ENCODE peak calls at places on chromosome 9, in six cellular contexts. N is fibroblast of lung, J is lung, Z is heart right ventricle, O is Peyer's patch, B is kidney. K is an unnamed sample. For H3K36me3, the result is how much of the 10 kb centered on the place peaks cover.

GRCh38 chr9:88605500-88606172 is 70.7 kb downstream of the NXNL2 start:
- DNase-seq in O (no peak), B (no peak), N (peak), Z (peak), J (no peak), K (no peak)

GRCh38 chr9:92501671-92502393 is 19.5 kb upstream of the ASPN start:
- DNase-seq in Z (no peak), B (no peak), J (no peak), N (peak), O (peak), K (peak)

GRCh38 chr9:76394896-76395244 is 644 bp upstream of the RFK start:
- DNase-seq in B (peak), Z (peak), O (peak), J (peak), N (no peak), K (peak)

GRCh38 chr9:109286981-109287380 is 33.9 kb downstream of the EPB41L4B start:
- DNase-seq in O (peak), Z (no peak), N (no peak), B (no peak), J (no peak), K (no peak)

GRCh38 chr9:2623046-2623865 is 1.7 kb downstream of the VLDLR start:
- DNase-seq in N (peak), J (peak), B (peak), Z (peak), O (peak), K (peak)

GRCh38 chr9:84815554-84815953 is 146.0 kb downstream of the NTRK2 start:
- DNase-seq in N (no peak), Z (no peak), J (no peak), B (no peak), O (no peak), K (no peak)

GRCh38 chr9:128061305-128061704 is 5.8 kb downstream of the NAIF1 start:
- DNase-seq in N (no peak), Z (no peak), J (no peak), O (no peak), B (peak), K (no peak)

GRCh38 chr9:7637073-7637472 is 162.5 kb downstream of the DMAC1 start:
- DNase-seq in Z (no peak), B (no peak), O (no peak), J (no peak), N (no peak), K (no peak)

GRCh38 chr9:128091144-128091543 is 23.1 kb downstream of the SLC25A25 start:
- DNase-seq in Z (peak), O (no peak), N (peak), B (peak), J (no peak), K (no peak)

GRCh38 chr9:98627291-98627690 is 81.4 kb downstream of the GABBR2 start:
- DNase-seq in B (no peak), J (no peak), Z (no peak), O (no peak), N (peak), K (no peak)

GRCh38 chr9:35909687-35910612 is 660 bp downstream of the SPAAR start:
- DNase-seq in O (no peak), J (peak), B (no peak), Z (no peak), N (no peak), K (no peak)

GRCh38 chr9:83060557-83060956 is 2.4 kb downstream of the RASEF start:
- DNase-seq in N (no peak), B (no peak), O (no peak), Z (no peak), J (peak), K (no peak)

GRCh38 chr9:123883634-123884033 is 46.3 kb downstream of the DENND1A start:
- DNase-seq in B (no peak), O (no peak), N (peak), Z (no peak), J (no peak), K (no peak)

GRCh38 chr9:91151014-91151740 is 210.5 kb downstream of the AUH start:
- DNase-seq in Z (no peak), B (no peak), J (no peak), N (peak), O (peak), K (no peak)

GRCh38 chr9:70566066-70566465 is 151.6 kb upstream of the KLF9 start:
- DNase-seq in O (no peak), Z (no peak), J (no peak), N (no peak), B (no peak), K (no peak)

GRCh38 chr9:96441798-96442445 is 8.0 kb upstream of the HABP4 start:
- DNase-seq in B (no peak), N (peak), O (peak), J (no peak), Z (no peak), K (peak)

GRCh38 chr9:1726993-1727759 is 288.0 kb upstream of the SMARCA2 start:
- DNase-seq in N (no peak), B (no peak), O (no peak), J (no peak), Z (no peak), K (no peak)

GRCh38 chr9:38434833-38435232 is 10.6 kb upstream of the IGFBPL1 start:
- DNase-seq in J (no peak), B (no peak), N (no peak), Z (no peak), O (no peak), K (peak)

GRCh38 chr9:132319421-132320110 is 35.2 kb downstream of the SETX start:
- DNase-seq in N (no peak), Z (no peak), B (no peak), O (no peak), J (no peak), K (no peak)

GRCh38 chr9:127130661-127131538 is 8.5 kb upstream of the ANGPTL2 start:
- DNase-seq in J (peak), Z (peak), O (peak), B (no peak), N (peak), K (no peak)

GRCh38 chr9:22154064-22154463 is 145.0 kb upstream of the CDKN2B start:
- DNase-seq in J (no peak), N (no peak), B (peak), O (no peak), Z (no peak), K (no peak)

GRCh38 chr9:91515074-91515687 is 91.5 kb upstream of the NFIL3 start:
- DNase-seq in B (no peak), O (peak), N (peak), Z (peak), J (no peak), K (no peak)

GRCh38 chr9:115103746-115104477 is 14.0 kb downstream of the TNC start:
- DNase-seq in J (no peak), B (no peak), N (no peak), O (no peak), Z (no peak), K (no peak)

GRCh38 chr9:90880066-90880465 is 78.4 kb downstream of the SYK start:
- DNase-seq in N (no peak), B (no peak), Z (no peak), O (no peak), J (no peak), K (no peak)

GRCh38 chr9:82168585-82168984 is 180.0 kb downstream of the SPATA31D1 start:
- DNase-seq in N (peak), Z (no peak), J (no peak), B (no peak), O (no peak), K (no peak)

GRCh38 chr9:109064963-109065701 is 51.8 kb upstream of the CTNNAL1 start:
- DNase-seq in N (no peak), B (no peak), J (no peak), Z (no peak), O (no peak), K (no peak)

DNA sequence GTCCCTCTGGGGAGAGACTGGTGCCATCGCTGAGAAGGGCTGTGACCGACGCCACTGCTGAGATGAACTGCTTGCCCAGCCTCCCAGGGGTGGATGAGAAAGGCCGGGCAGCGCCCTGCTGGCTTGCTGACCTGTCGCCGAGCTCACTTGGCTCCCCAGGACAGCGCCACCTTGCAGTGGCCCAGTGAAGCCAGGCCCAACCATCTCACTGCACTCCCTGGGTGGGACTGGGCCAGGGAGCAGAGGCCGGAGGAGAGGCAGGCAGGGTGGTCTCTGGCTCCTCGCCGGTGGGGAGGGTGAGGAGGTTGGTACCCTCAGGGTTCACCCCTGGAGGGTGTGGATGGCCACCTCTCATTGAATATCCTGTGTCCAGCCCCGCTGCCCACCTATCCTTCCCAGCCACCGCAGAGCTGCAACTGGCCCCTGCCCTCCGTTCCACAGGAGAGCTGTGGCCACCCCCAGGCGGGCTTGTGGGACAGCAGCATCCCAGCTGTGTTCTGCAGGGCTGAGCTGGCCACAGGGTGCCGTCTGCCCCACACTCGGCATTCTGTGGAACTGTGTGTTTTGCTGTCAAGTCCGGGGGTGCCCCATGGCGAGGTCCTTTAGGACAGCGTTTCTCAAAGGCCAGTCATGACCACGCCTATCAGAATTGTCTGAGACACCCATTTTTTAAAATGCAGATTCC is 41.0 kb upstream of the FCN2 start:
- DNase-seq in N (no peak), O (no peak), J (no peak), B (peak), Z (no peak), K (no peak)
- TF ChIP-seq CTCF in N (no peak), O (no peak), J (no peak), B (no peak), Z (no peak), K (no peak)

GRCh38 chr9:130862747-130863146 is 27.7 kb downstream of the ABL1 start:
- DNase-seq in N (no peak), J (no peak), O (no peak), Z (no peak), B (peak), K (no peak)

GRCh38 chr9:130860458-130861316 is 25.6 kb downstream of the ABL1 start:
- DNase-seq in O (peak), J (peak), B (peak), Z (peak), N (peak), K (peak)

GRCh38 chr9:130861372-130862180 is 26.5 kb downstream of the ABL1 start:
- DNase-seq in J (no peak), Z (no peak), B (no peak), O (no peak), N (no peak), K (no peak)

GRCh38 chr9:130864541-130864940 is 29.5 kb downstream of the ABL1 start:
- DNase-seq in O (no peak), Z (no peak), J (no peak), N (no peak), B (peak), K (no peak)

GRCh38 chr9:130862217-130862616 is 27.2 kb downstream of the ABL1 start:
- DNase-seq in N (no peak), Z (no peak), B (no peak), O (no peak), J (no peak), K (no peak)
- H3K36me3 ChIP-seq in N (under half), Z (half or more), B (under half), O (under half), J (under half), K (under half)

GRCh38 chr9:27331393-27331792 is 34.4 kb upstream of the EQTN start:
- DNase-seq in Z (no peak), O (no peak), B (no peak), N (no peak), J (no peak), K (no peak)
- TF ChIP-seq CTCF in Z (no peak), O (no peak), B (no peak), N (no peak), J (no peak), K (no peak)

GRCh38 chr9:122274055-122274454 is 9.4 kb downstream of the MRRF start:
- DNase-seq in N (no peak), J (no peak), O (no peak), Z (no peak), B (no peak), K (no peak)
- H3K36me3 ChIP-seq in N (under half), J (under half), O (under half), Z (under half), B (under half), K (under half)

GRCh38 chr9:5708414-5708813 is 79.5 kb downstream of the RIC1 start:
- DNase-seq in J (no peak), Z (no peak), B (no peak), O (no peak), N (no peak), K (no peak)

GRCh38 chr9:5718296-5719032 is 89.6 kb downstream of the RIC1 start:
- DNase-seq in B (no peak), N (no peak), Z (no peak), O (no peak), J (no peak), K (no peak)

GRCh38 chr9:5714501-5715401 is 85.8 kb downstream of the RIC1 start:
- DNase-seq in Z (no peak), O (no peak), B (no peak), J (no peak), N (peak), K (no peak)

GRCh38 chr9:5715548-5716127 is 86.7 kb downstream of the RIC1 start:
- DNase-seq in B (no peak), J (no peak), Z (no peak), O (no peak), N (no peak), K (no peak)

DNA sequence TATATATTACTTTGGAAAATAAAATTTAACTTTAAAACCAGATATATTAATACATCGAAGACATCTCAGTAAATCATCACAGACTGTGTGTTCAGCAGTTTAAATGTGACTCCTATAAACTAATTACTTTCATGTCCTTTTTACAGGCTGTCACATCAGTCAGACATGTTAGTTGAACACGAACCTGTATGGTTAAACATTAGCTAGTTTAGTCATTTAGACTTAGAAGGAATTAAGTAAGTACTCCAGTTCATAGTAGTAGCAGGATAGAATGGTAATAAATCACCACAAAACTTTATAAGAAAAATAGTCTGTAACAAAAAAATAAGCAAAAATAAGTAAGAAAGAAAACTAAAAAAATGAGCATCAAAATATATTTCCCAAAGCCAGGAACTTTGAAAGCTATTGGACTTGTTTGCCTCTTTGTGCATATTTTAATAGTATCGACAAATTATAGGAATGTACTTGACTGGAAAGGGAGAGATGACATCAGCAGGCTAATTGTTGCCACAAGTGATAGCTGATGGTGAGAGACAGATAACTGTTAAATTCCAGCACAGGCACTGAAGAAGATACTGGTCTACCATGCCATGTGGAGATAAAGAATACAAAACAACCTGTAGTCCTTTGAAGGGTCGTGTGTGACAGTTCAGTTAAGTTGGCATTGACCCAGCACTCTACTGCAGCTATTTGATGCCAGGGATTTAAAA is 83.9 kb downstream of the RIC1 start:
- DNase-seq in B (no peak), J (no peak), Z (no peak), O (no peak), N (no peak), K (no peak)
- TF ChIP-seq CTCF in B (no peak), J (no peak), Z (no peak), O (no peak), N (no peak), K (no peak)

GRCh38 chr9:135315572-135315971 is 164.0 kb upstream of the PPP1R26 start:
- DNase-seq in O (no peak), N (no peak), J (no peak), B (no peak), Z (no peak), K (no peak)
- H3K36me3 ChIP-seq in O (under half), N (under half), J (under half), B (under half), Z (under half), K (under half)

DNA sequence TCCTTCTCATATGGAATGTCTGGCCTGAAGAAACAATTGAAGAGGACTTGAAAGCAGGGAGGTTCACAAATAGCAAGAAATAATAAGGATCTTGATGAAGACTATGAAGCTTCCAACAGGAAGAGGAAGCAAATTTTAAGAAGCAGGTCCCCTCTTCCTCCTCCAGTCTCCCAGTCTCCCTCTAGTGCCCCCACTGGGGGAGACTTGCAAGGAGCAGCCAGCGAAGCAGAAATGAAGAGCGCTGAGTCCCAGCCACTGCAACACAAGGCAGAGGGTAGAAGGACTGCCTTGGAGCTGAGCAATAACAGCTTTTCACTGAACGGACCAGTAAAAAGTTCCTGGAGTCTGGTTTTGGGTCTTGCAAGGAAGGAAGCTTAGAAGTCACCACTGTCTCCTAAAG is 32.6 kb upstream of the ACO1 start:
- DNase-seq in B (no peak), O (no peak), Z (no peak), J (no peak), N (no peak), K (no peak)
- TF ChIP-seq CTCF in B (no peak), O (no peak), Z (no peak), J (no peak), N (no peak), K (no peak)

GRCh38 chr9:137103206-137103999 is 11.1 kb downstream of the DPP7 start:
- DNase-seq in Z (no peak), N (no peak), J (no peak), O (no peak), B (no peak), K (no peak)

GRCh38 chr9:137107982-137108381 is 6.6 kb downstream of the DPP7 start:
- DNase-seq in N (no peak), Z (no peak), B (no peak), J (no peak), O (no peak), K (no peak)

GRCh38 chr9:137106662-137107292 is 7.8 kb downstream of the DPP7 start:
- DNase-seq in O (no peak), B (no peak), N (no peak), Z (no peak), J (no peak), K (no peak)

GRCh38 chr9:137107312-137107921 is 7.1 kb downstream of the DPP7 start:
- DNase-seq in N (no peak), B (no peak), Z (no peak), O (no peak), J (no peak), K (no peak)

DNA sequence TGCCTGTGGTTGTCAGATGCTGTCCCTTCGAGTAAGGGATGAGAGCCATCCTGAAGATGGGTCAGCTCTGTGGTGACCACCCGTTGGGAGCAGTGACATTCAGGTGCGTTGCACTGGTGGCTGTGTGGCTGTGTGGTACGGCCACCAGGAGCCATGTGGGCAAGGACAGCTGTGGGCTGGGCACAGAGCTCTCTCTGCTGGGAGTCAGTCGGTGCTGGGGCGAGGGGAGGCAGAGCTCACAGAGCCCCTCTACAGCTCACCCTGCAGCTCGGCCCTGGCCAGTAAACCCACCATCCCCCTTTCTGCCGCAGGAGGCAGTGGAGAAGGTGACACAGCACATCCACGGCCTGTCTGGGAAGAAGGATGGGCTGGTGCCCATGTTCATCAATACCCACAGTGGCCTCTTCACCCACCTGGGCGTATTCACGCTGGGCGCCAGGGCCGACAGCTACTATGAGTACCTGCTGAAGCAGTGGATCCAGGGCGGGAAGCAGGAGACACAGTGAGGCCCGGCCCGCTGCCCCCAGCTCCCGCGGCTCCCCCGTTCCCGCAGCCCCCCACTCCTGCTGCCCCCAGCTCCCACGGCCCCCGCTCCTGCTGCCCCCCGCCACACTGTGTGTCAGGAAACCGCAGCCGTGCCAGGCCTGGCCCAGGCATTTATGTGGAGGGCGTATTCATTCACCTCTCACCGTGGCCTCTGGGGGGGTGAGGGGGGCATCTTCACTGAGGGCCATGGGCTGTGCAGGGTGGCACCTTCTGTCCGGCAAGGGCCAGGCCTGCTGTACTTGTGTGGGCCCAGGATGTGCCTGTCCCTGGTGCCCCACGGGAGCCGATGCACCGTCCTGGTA is 8.5 kb downstream of the DPP7 start:
- DNase-seq in O (no peak), J (no peak), Z (no peak), N (no peak), B (no peak), K (no peak)
- H3K36me3 ChIP-seq in O (half or more), J (half or more), Z (half or more), N (half or more), B (under half), K (under half)